ENCODE peak calls at places on chromosomes 1 and 21, in four cellular contexts. One of them, this sample, is unnamed.

GRCh38 chr1:48109390-48110009 is 112.3 kb upstream of the TRABD2B start:
- DNase-seq in pancreas: no peak
- DNase-seq in adrenal gland: no peak
- DNase-seq in left ventricle myocardium inferior: no peak
- DNase-seq in this sample: no peak

GRCh38 chr1:21909286-21909759 is 27.8 kb downstream of the HSPG2 start:
- DNase-seq in pancreas: no peak
- DNase-seq in left ventricle myocardium inferior: no peak
- DNase-seq in adrenal gland: peak
- DNase-seq in this sample: no peak

GRCh38 chr1:111453706-111454105 is 4.4 kb downstream of the ATP5PB start:
- DNase-seq in pancreas: no peak
- DNase-seq in adrenal gland: no peak
- DNase-seq in left ventricle myocardium inferior: no peak
- DNase-seq in this sample: no peak

GRCh38 chr1:173504268-173504667 is 27.1 kb downstream of the PRDX6 start:
- DNase-seq in left ventricle myocardium inferior: no peak
- DNase-seq in adrenal gland: no peak
- DNase-seq in pancreas: no peak
- DNase-seq in this sample: no peak

GRCh38 chr1:199020904-199021303 is 382.1 kb downstream of the PTPRC start:
- DNase-seq in pancreas: no peak
- DNase-seq in adrenal gland: no peak
- DNase-seq in left ventricle myocardium inferior: no peak
- DNase-seq in this sample: no peak

GRCh38 chr1:229108598-229109201 is 162.2 kb upstream of the RAB4A start:
- DNase-seq in left ventricle myocardium inferior: no peak
- DNase-seq in adrenal gland: no peak
- DNase-seq in pancreas: no peak
- DNase-seq in this sample: no peak

GRCh38 chr1:224632921-224633321 is 16.8 kb downstream of the CNIH3 start:
- DNase-seq in left ventricle myocardium inferior: no peak
- DNase-seq in adrenal gland: no peak
- DNase-seq in pancreas: no peak
- DNase-seq in this sample: no peak

GRCh38 chr1:179091691-179092165 is 9.9 kb downstream of the TOR3A start:
- DNase-seq in pancreas: peak
- DNase-seq in adrenal gland: peak
- DNase-seq in left ventricle myocardium inferior: peak
- DNase-seq in this sample: no peak

GRCh38 chr1:89089962-89090361 is 25.0 kb upstream of the GBP1 start:
- DNase-seq in adrenal gland: no peak
- DNase-seq in left ventricle myocardium inferior: no peak
- DNase-seq in pancreas: no peak
- DNase-seq in this sample: no peak

GRCh38 chr21:26795866-26796329 is 49.3 kb downstream of the ADAMTS1 start:
- DNase-seq in pancreas: peak
- DNase-seq in adrenal gland: peak
- DNase-seq in left ventricle myocardium inferior: peak
- DNase-seq in this sample: no peak

GRCh38 chr1:44831516-44831915 is 11.5 kb downstream of the PTCH2 start:
- DNase-seq in left ventricle myocardium inferior: no peak
- DNase-seq in pancreas: peak
- DNase-seq in adrenal gland: no peak
- DNase-seq in this sample: no peak

GRCh38 chr1:22472596-22472995 is 20.9 kb downstream of the ZBTB40 start:
- DNase-seq in adrenal gland: no peak
- DNase-seq in pancreas: peak
- DNase-seq in left ventricle myocardium inferior: no peak
- DNase-seq in this sample: no peak

GRCh38 chr1:114347431-114348209 is 163.4 kb downstream of the TRIM33 start:
- DNase-seq in pancreas: no peak
- DNase-seq in adrenal gland: no peak
- DNase-seq in left ventricle myocardium inferior: no peak
- DNase-seq in this sample: no peak

GRCh38 chr1:114353233-114353632 is 157.8 kb downstream of the TRIM33 start:
- DNase-seq in left ventricle myocardium inferior: peak
- DNase-seq in adrenal gland: peak
- DNase-seq in pancreas: peak
- DNase-seq in this sample: peak

GRCh38 chr1:114350731-114351445 is 160.1 kb downstream of the TRIM33 start:
- DNase-seq in left ventricle myocardium inferior: no peak
- DNase-seq in adrenal gland: no peak
- DNase-seq in pancreas: no peak
- DNase-seq in this sample: no peak

GRCh38 chr1:114352797-114353196 is 158.2 kb downstream of the TRIM33 start:
- DNase-seq in left ventricle myocardium inferior: no peak
- DNase-seq in adrenal gland: no peak
- DNase-seq in pancreas: no peak
- DNase-seq in this sample: peak

DNA sequence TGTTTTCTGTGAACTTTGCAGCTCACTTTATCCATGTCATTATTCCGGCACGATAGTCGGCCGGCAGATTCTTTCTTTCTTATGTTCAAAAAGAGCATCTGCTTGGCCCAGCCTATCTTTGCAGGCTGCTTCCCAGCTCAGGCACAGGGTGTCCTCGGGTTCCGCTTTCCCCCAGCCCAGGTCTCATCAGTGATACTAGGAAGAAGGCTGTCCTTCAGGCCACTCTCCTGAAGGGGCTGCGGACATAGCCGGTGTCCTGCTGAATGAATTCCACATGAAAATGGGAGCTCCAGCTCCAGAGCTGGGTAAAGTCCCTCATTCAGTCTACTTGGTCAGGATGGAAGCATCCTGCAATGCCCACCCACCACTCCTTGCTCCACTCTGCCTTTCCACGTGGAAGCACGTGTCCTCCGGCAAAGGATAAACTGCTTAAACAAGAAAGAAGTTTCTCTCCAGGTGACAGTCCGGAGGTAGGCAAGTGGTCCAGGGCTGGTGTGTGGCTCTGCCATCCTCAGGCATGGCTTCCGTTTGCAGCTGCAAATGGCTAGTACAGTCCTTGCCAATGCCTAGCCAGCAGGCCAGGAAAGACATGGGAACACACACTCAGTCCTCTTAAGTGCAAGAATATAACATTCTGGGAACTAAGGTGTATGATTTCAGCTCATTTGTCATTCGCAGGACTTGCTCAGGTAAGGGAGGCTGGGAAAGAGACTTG is 161.0 kb downstream of the TRIM33 start:
- DNase-seq in pancreas: no peak
- DNase-seq in left ventricle myocardium inferior: no peak
- DNase-seq in adrenal gland: no peak
- DNase-seq in this sample: no peak
- TF ChIP-seq CTCF in pancreas: no peak
- TF ChIP-seq CTCF in left ventricle myocardium inferior: no peak
- TF ChIP-seq CTCF in adrenal gland: no peak
- TF ChIP-seq CTCF in this sample: no peak

GRCh38 chr1:9904571-9904970 is 5.5 kb downstream of the CTNNBIP1 start:
- DNase-seq in adrenal gland: no peak
- DNase-seq in left ventricle myocardium inferior: no peak
- DNase-seq in pancreas: no peak
- DNase-seq in this sample: no peak

GRCh38 chr1:9902060-9902452 is 8.0 kb downstream of the CTNNBIP1 start:
- DNase-seq in adrenal gland: no peak
- DNase-seq in left ventricle myocardium inferior: no peak
- DNase-seq in pancreas: no peak
- DNase-seq in this sample: no peak

GRCh38 chr1:9901148-9902059 is 8.7 kb downstream of the CTNNBIP1 start:
- DNase-seq in pancreas: peak
- DNase-seq in adrenal gland: peak
- DNase-seq in left ventricle myocardium inferior: peak
- DNase-seq in this sample: no peak

GRCh38 chr1:9903801-9904527 is 6.1 kb downstream of the CTNNBIP1 start:
- DNase-seq in left ventricle myocardium inferior: no peak
- DNase-seq in adrenal gland: no peak
- DNase-seq in pancreas: no peak
- DNase-seq in this sample: no peak

GRCh38 chr1:9900142-9901043 is 9.7 kb downstream of the CTNNBIP1 start:
- DNase-seq in left ventricle myocardium inferior: peak
- DNase-seq in adrenal gland: peak
- DNase-seq in pancreas: peak
- DNase-seq in this sample: peak
- H3K27ac ChIP-seq in left ventricle myocardium inferior: peak
- H3K27ac ChIP-seq in adrenal gland: peak
- H3K27ac ChIP-seq in pancreas: peak
- H3K27ac ChIP-seq in this sample: peak

GRCh38 chr1:94688646-94689045 is 131.5 kb upstream of the SLC44A3 start:
- DNase-seq in left ventricle myocardium inferior: no peak
- DNase-seq in pancreas: no peak
- DNase-seq in adrenal gland: no peak
- DNase-seq in this sample: no peak

GRCh38 chr1:94693435-94693834 is 126.7 kb upstream of the SLC44A3 start:
- DNase-seq in pancreas: no peak
- DNase-seq in left ventricle myocardium inferior: no peak
- DNase-seq in adrenal gland: no peak
- DNase-seq in this sample: no peak

GRCh38 chr1:94694234-94694915 is 125.8 kb upstream of the SLC44A3 start:
- DNase-seq in left ventricle myocardium inferior: no peak
- DNase-seq in pancreas: no peak
- DNase-seq in adrenal gland: no peak
- DNase-seq in this sample: no peak

GRCh38 chr1:94690033-94690712 is 130.0 kb upstream of the SLC44A3 start:
- DNase-seq in adrenal gland: no peak
- DNase-seq in pancreas: no peak
- DNase-seq in left ventricle myocardium inferior: no peak
- DNase-seq in this sample: no peak

GRCh38 chr1:94693029-94693428 is 127.1 kb upstream of the SLC44A3 start:
- DNase-seq in adrenal gland: no peak
- DNase-seq in left ventricle myocardium inferior: no peak
- DNase-seq in pancreas: no peak
- DNase-seq in this sample: no peak
- TF ChIP-seq CTCF in adrenal gland: no peak
- TF ChIP-seq CTCF in left ventricle myocardium inferior: no peak
- TF ChIP-seq CTCF in pancreas: no peak
- TF ChIP-seq CTCF in this sample: no peak

DNA sequence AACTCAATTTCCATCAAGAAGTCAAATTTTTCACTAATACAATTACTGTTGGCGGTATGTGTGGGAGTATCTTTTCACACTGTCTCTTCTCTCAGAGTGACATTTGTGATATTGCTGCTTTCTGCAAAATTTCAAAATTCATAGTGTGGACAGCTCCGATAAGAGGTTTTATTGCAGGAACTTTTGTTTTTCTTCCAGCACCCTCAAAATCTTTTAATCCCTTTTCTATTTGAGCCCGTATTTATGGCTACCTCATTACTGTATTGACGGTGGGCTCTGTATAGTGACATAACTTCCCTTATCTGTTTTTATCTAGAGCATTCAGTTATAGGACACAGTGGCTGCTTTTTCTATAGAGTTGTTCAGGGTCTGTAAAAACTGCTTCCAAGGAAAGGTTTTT is 794.4 kb upstream of the TMPRSS15 start:
- DNase-seq in pancreas: no peak
- DNase-seq in left ventricle myocardium inferior: no peak
- DNase-seq in adrenal gland: no peak
- DNase-seq in this sample: no peak
- H3K27ac ChIP-seq in pancreas: no peak
- H3K27ac ChIP-seq in left ventricle myocardium inferior: no peak
- H3K27ac ChIP-seq in adrenal gland: no peak
- H3K27ac ChIP-seq in this sample: no peak

GRCh38 chr1:14413809-14414208 is 184.7 kb upstream of the KAZN start:
- DNase-seq in left ventricle myocardium inferior: no peak
- DNase-seq in adrenal gland: no peak
- DNase-seq in pancreas: no peak
- DNase-seq in this sample: no peak

GRCh38 chr1:14412235-14412634 is 186.2 kb upstream of the KAZN start:
- DNase-seq in left ventricle myocardium inferior: no peak
- DNase-seq in adrenal gland: no peak
- DNase-seq in pancreas: no peak
- DNase-seq in this sample: no peak

GRCh38 chr1:14420686-14421085 is 177.8 kb upstream of the KAZN start:
- DNase-seq in left ventricle myocardium inferior: no peak
- DNase-seq in adrenal gland: no peak
- DNase-seq in pancreas: no peak
- DNase-seq in this sample: peak

DNA sequence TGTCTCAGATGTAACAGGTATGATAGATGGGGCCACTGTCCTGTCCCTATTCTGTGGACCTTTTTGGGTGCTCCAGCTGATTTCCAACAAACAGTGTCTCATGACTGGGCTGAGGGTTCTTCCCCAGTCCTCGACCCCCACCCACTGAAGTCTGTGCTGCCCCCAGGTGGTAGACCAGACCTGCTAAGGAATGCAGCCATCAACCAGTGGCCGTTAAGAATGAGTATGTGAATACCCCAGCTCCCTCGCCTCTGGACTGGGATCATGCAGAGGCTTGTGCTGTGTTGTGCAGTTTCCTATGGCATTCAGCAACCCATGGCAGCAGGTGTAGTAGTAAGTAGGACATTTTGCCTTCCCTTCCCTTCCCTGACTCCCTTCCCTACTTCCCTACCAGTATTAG is 183.1 kb upstream of the KAZN start:
- DNase-seq in left ventricle myocardium inferior: no peak
- DNase-seq in adrenal gland: no peak
- DNase-seq in pancreas: no peak
- DNase-seq in this sample: no peak
- TF ChIP-seq CTCF in left ventricle myocardium inferior: no peak
- TF ChIP-seq CTCF in adrenal gland: no peak
- TF ChIP-seq CTCF in pancreas: no peak
- TF ChIP-seq CTCF in this sample: no peak

This sample was measured in upper lobe of left lung.